ENCODE peak calls at places on chromosomes 3 and 15, in ten cellular contexts. W, L, Z, D, J, M, H, V, U and P are unnamed samples.
A peak's percentile ranks its signal among the peaks of the same experiment; 100 is the strongest.

GRCh38 chr15:70768247-70768883 is 5.0 kb upstream of the UACA start:
- DNase-seq in W (no peak), L (no peak), Z (no peak), D (no peak), J (no peak), M (no peak), H (no peak), V (no peak), U (no peak), P (no peak)

GRCh38 chr15:82165948-82166376 is 96.6 kb downstream of the EFL1 start:
- DNase-seq in W (no peak), L (no peak), Z (no peak), D (no peak), J (no peak), M (no peak), H (peak; percentile 43), V (no peak), U (no peak), P (no peak)

GRCh38 chr3:174495231-174495755 is 363.8 kb upstream of the NAALADL2 start:
- DNase-seq in W (no peak), L (no peak), Z (no peak), D (no peak), J (peak; percentile 17), M (no peak), H (peak; percentile 35), V (no peak), U (no peak), P (no peak)

GRCh38 chr3:118480101-118480860 is 554.4 kb downstream of the IGSF11 start:
- DNase-seq in W (no peak), L (no peak), Z (no peak), D (no peak), J (no peak), M (no peak), H (no peak), V (no peak), U (no peak), P (no peak)

GRCh38 chr3:119098620-119099222 is 47.2 kb upstream of the TEX55 start:
- DNase-seq in W (peak; percentile 46), L (no peak), Z (no peak), D (peak; percentile 33), J (peak; percentile 17), M (peak; percentile 31), H (peak; percentile 49), V (peak; percentile 33), U (no peak), P (peak; percentile 15)

GRCh38 chr15:57752426-57752825 is 45.9 kb downstream of the POLR2M start:
- DNase-seq in W (no peak), L (no peak), Z (no peak), D (no peak), J (no peak), M (no peak), H (no peak), V (no peak), U (no peak), P (no peak)

GRCh38 chr3:35648347-35648746 is 9.0 kb downstream of the ARPP21 start:
- DNase-seq in W (no peak), L (no peak), Z (no peak), D (no peak), J (no peak), M (no peak), H (no peak), V (no peak), U (no peak), P (no peak)

GRCh38 chr3:194504146-194504545 is 17.3 kb upstream of the ATP13A3 start:
- DNase-seq in W (no peak), L (no peak), Z (no peak), D (no peak), J (no peak), M (no peak), H (no peak), V (no peak), U (no peak), P (no peak)

GRCh38 chr3:194617827-194618226 is 15.4 kb downstream of the TMEM44 start:
- DNase-seq in W (no peak), L (no peak), Z (no peak), D (no peak), J (no peak), M (no peak), H (peak; percentile 22), V (peak; percentile 46), U (no peak), P (no peak)

GRCh38 chr3:155934215-155934614 is 63.8 kb downstream of the GMPS start:
- DNase-seq in W (no peak), L (no peak), Z (no peak), D (no peak), J (no peak), M (no peak), H (peak; percentile 15), V (no peak), U (no peak), P (no peak)

GRCh38 chr15:61186905-61187865 is 41.9 kb downstream of the RORA start:
- DNase-seq in W (no peak), L (no peak), Z (no peak), D (no peak), J (no peak), M (no peak), H (no peak), V (no peak), U (no peak), P (no peak)

GRCh38 chr15:81304226-81304625 is 19.7 kb downstream of the STARD5 start:
- DNase-seq in W (no peak), L (no peak), Z (no peak), D (no peak), J (peak; percentile 56), M (no peak), H (peak; percentile 83), V (no peak), U (no peak), P (no peak)

GRCh38 chr15:23497710-23498111 is 50.7 kb upstream of the GOLGA6L2 start:
- DNase-seq in W (no peak), L (no peak), Z (no peak), D (peak; percentile 6), J (no peak), M (no peak), H (peak; percentile 1), V (peak; percentile 13), U (no peak), P (peak; percentile 52)

GRCh38 chr3:42057561-42058211 is 33.5 kb upstream of the TRAK1 start:
- DNase-seq in W (no peak), L (no peak), Z (no peak), D (no peak), J (no peak), M (no peak), H (no peak), V (no peak), U (no peak), P (no peak)

GRCh38 chr3:99755831-99756230 is 61.8 kb upstream of the CMSS1 start:
- DNase-seq in W (no peak), L (no peak), Z (no peak), D (no peak), J (no peak), M (no peak), H (no peak), V (no peak), U (no peak), P (no peak)

GRCh38 chr15:36426696-36427095 is 152.7 kb upstream of the CDIN1 start:
- DNase-seq in W (no peak), L (no peak), Z (no peak), D (no peak), J (no peak), M (no peak), H (no peak), V (no peak), U (no peak), P (no peak)

GRCh38 chr15:80199869-80200268 is 47.1 kb downstream of the FAH start:
- DNase-seq in W (no peak), L (no peak), Z (no peak), D (no peak), J (no peak), M (no peak), H (no peak), V (no peak), U (no peak), P (no peak)

GRCh38 chr15:96870510-96871039 is 540.1 kb downstream of the NR2F2 start:
- DNase-seq in W (no peak), L (no peak), Z (no peak), D (no peak), J (no peak), M (no peak), H (no peak), V (no peak), U (no peak), P (no peak)

GRCh38 chr3:154954750-154955149 is 125.4 kb upstream of the MME start:
- DNase-seq in W (no peak), L (no peak), Z (no peak), D (peak; percentile 23), J (no peak), M (peak; percentile 33), H (peak; percentile 67), V (peak; percentile 28), U (no peak), P (peak; percentile 31)

GRCh38 chr15:35117508-35118280 is 32.6 kb upstream of the NANOGP8 start:
- DNase-seq in W (no peak), L (no peak), Z (no peak), D (no peak), J (no peak), M (no peak), H (no peak), V (no peak), U (no peak), P (no peak)

GRCh38 chr3:85495602-85496001 is 536.8 kb downstream of the CADM2 start:
- DNase-seq in W (no peak), L (no peak), Z (no peak), D (no peak), J (no peak), M (no peak), H (no peak), V (no peak), U (no peak), P (no peak)

GRCh38 chr15:98960555-98961050 is 47.0 kb downstream of the PGPEP1L start:
- DNase-seq in W (no peak), L (no peak), Z (no peak), D (no peak), J (no peak), M (no peak), H (no peak), V (no peak), U (no peak), P (no peak)

GRCh38 chr15:75727851-75728715 is 15.4 kb upstream of the CSPG4 start:
- DNase-seq in W (peak; percentile 75), L (peak; percentile 64), Z (peak; percentile 41), D (peak; percentile 55), J (no peak), M (peak; percentile 41), H (peak; percentile 47), V (peak; percentile 41), U (peak; percentile 38), P (peak; percentile 23)

GRCh38 chr3:112682361-112682760 is 41.4 kb upstream of the CCDC80 start:
- DNase-seq in W (no peak), L (no peak), Z (no peak), D (no peak), J (no peak), M (no peak), H (peak; percentile 55), V (no peak), U (no peak), P (no peak)